ENCODE peak calls at places on chromosomes 11 and 22, in ten cellular contexts. Q, R, F, V, L, N, H, D, G and E are unnamed samples.

GRCh38 chr11:67312187-67313021 is 9.1 kb downstream of the SSH3 start:
- DNase-seq in Q (peak), R (peak), F (no peak), V (peak), L (no peak), N (peak), H (peak), D (no peak), G (no peak), E (no peak)

GRCh38 chr11:69232821-69233760 is 60.9 kb upstream of the MYEOV start:
- DNase-seq in Q (peak), R (no peak), F (no peak), V (no peak), L (no peak), N (peak), H (no peak), D (peak), G (peak), E (no peak)

GRCh38 chr11:70729949-70730348 is 331.6 kb downstream of the CTTN start:
- DNase-seq in Q (no peak), R (peak), F (no peak), V (no peak), L (no peak), N (peak), H (no peak), D (no peak), G (no peak), E (no peak)

GRCh38 chr11:7353100-7353499 is 101.4 kb downstream of the SYT9 start:
- DNase-seq in Q (no peak), R (no peak), F (no peak), V (no peak), L (no peak), N (no peak), H (no peak), D (no peak), G (no peak), E (no peak)

GRCh38 chr11:37511425-37511933 is 913.4 kb upstream of the RAG2 start:
- DNase-seq in Q (no peak), R (no peak), F (no peak), V (no peak), L (peak), N (no peak), H (no peak), D (no peak), G (no peak), E (no peak)

GRCh38 chr11:64230209-64230984 is at the start of gene DNAJC4:
- DNase-seq in Q (peak), R (peak), F (peak), V (peak), L (peak), N (peak), H (peak), D (peak), G (peak), E (peak)

GRCh38 chr22:46328797-46329196 is 6.7 kb upstream of the TRMU start:
- DNase-seq in Q (no peak), R (peak), F (no peak), V (no peak), L (no peak), N (no peak), H (no peak), D (no peak), G (no peak), E (no peak)

GRCh38 chr11:114082415-114082748 is 22.9 kb downstream of the ZBTB16 start:
- DNase-seq in Q (no peak), R (no peak), F (no peak), V (no peak), L (no peak), N (no peak), H (no peak), D (no peak), G (peak), E (no peak)

GRCh38 chr11:34988294-34989255 is 72.2 kb downstream of the PDHX start:
- DNase-seq in Q (no peak), R (no peak), F (no peak), V (no peak), L (peak), N (no peak), H (no peak), D (no peak), G (no peak), E (no peak)

GRCh38 chr11:45926001-45926401 is 3.5 kb downstream of the LARGE2 start:
- DNase-seq in Q (peak), R (peak), F (no peak), V (no peak), L (no peak), N (no peak), H (no peak), D (peak), G (peak), E (no peak)

GRCh38 chr11:65083134-65083833 is 556 bp downstream of the CDCA5 start:
- DNase-seq in Q (no peak), R (no peak), F (no peak), V (no peak), L (no peak), N (no peak), H (no peak), D (no peak), G (no peak), E (no peak)

GRCh38 chr11:6538456-6538855 is 41.4 kb downstream of the DNHD1 start:
- DNase-seq in Q (no peak), R (peak), F (no peak), V (no peak), L (no peak), N (no peak), H (no peak), D (no peak), G (no peak), E (no peak)

GRCh38 chr11:61539958-61540357 is 31.4 kb downstream of the LRRC10B start:
- DNase-seq in Q (no peak), R (no peak), F (no peak), V (no peak), L (no peak), N (no peak), H (no peak), D (no peak), G (no peak), E (no peak)

GRCh38 chr11:69816671-69817070 is 2.5 kb downstream of the FGF3 start:
- DNase-seq in Q (no peak), R (no peak), F (no peak), V (no peak), L (no peak), N (no peak), H (no peak), D (no peak), G (no peak), E (no peak)

GRCh38 chr11:65868076-65868667 is 4.4 kb downstream of the EFEMP2 start:
- DNase-seq in Q (no peak), R (peak), F (no peak), V (no peak), L (no peak), N (no peak), H (no peak), D (no peak), G (no peak), E (no peak)

GRCh38 chr11:70405679-70406395 is 7.5 kb downstream of the CTTN start:
- DNase-seq in Q (no peak), R (no peak), F (no peak), V (no peak), L (no peak), N (no peak), H (no peak), D (no peak), G (no peak), E (no peak)

GRCh38 chr11:17770048-17770652 is 35.6 kb downstream of the KCNC1 start:
- DNase-seq in Q (no peak), R (peak), F (peak), V (peak), L (no peak), N (peak), H (no peak), D (peak), G (peak), E (no peak)

GRCh38 chr11:107689317-107690202 is 22.3 kb downstream of the SLN start:
- DNase-seq in Q (peak), R (no peak), F (peak), V (no peak), L (peak), N (peak), H (peak), D (peak), G (peak), E (peak)

GRCh38 chr11:114447892-114448291 is 8.6 kb downstream of the REXO2 start:
- DNase-seq in Q (no peak), R (no peak), F (no peak), V (no peak), L (peak), N (no peak), H (no peak), D (no peak), G (no peak), E (no peak)

DNA sequence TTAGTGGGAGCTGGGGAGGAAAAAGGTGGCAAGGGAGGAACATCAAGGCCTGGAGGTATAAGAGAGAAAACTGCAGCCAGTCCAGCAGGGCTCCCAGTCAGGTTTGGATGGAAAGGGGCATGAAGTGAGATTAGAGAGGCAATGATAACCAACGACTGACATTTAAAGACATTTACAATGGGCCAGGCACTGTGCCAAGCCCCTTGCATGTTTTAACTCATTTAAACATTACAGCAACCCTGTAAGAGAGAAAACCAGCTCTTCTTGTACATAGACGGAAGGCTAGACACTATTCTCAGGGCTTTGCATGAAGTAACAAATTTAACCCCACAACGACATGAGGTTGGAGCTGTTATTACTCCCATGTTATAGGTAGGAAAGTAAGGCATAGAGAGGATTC is 32.1 kb upstream of the PAK1 start:
- DNase-seq in Q (no peak), R (no peak), F (no peak), V (no peak), L (no peak), N (no peak), H (peak), D (no peak), G (no peak), E (no peak)
- TF ChIP-seq POLR2A in Q (no peak), R (no peak), F (no peak), V (no peak), L (no peak), N (no peak), H (no peak), D (no peak), G (no peak), E (no peak)

DNA sequence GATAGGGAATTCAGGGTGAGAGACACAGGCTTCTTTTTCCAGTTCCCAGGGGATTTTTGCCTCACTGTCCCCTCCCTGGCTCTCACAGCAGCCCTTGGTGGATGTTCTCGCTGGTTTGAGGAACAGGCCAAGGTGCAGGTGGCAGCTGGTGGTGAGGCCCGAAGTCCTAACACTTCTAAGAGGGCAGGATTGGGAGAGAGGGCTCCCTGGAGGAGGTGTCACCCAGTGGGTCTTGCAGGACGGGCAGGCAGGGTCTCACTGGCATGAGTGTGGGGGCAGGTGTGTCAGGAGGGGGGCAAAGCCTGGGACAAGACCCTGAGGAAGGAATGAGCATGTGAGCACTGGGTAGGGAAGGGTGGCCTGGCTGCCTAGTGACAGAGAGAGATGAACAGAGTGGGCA is 9.2 kb downstream of the ADORA2A start:
- DNase-seq in Q (peak), R (peak), F (no peak), V (peak), L (no peak), N (no peak), H (no peak), D (no peak), G (no peak), E (peak)
- H3K27ac ChIP-seq in Q (no peak), R (peak), F (peak), V (peak), L (no peak), N (no peak), H (no peak), D (peak), G (peak), E (no peak)

DNA sequence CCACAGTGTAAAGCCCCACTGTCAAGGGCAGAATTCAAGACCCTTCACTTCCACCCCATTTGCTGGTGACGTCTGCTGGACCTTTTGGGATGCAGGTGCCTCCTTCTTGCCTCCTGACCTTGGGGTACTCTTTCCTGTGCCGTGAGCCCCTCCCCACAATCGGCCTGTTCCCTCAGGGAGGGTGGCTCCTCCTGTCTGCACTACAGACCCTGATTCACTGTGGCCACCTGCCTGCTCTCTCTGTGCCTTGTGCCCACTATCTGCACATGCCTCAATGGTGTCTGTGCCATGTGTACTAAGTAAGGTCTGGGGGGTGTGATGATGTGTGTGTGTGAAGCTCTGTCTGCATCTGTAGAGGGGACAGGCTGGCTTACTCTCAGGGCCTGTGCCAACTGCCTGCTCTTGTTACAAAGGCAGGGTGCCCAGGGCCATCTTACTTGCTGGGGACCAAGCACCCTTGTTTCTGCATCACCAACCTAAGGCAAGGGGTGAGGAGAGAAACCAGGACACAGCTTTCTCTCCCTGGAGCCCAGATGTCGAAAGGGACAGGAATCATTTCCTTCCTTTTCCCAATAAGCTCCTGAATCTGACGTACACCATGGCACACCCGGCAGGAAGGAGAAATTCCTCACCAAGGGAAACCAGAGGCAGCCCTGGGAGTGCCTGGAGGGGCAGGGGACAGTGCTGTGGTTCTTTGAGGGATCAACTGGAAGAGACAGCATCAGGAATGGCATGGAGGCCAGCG is 3.7 kb downstream of the PPM1F start:
- DNase-seq in Q (no peak), R (peak), F (no peak), V (no peak), L (no peak), N (no peak), H (no peak), D (no peak), G (no peak), E (no peak)
- TF ChIP-seq POLR2A in Q (no peak), R (no peak), F (no peak), V (no peak), L (no peak), N (no peak), H (no peak), D (no peak), G (peak), E (no peak)

GRCh38 chr22:17235861-17236260 is 16.6 kb upstream of the ADA2 start:
- DNase-seq in Q (no peak), R (peak), F (no peak), V (no peak), L (no peak), N (no peak), H (no peak), D (no peak), G (no peak), E (no peak)

GRCh38 chr22:17243524-17243923 is 24.3 kb upstream of the ADA2 start:
- DNase-seq in Q (no peak), R (peak), F (no peak), V (no peak), L (no peak), N (no peak), H (no peak), D (peak), G (no peak), E (no peak)

GRCh38 chr22:17239156-17239701 is 20.0 kb upstream of the ADA2 start:
- DNase-seq in Q (no peak), R (no peak), F (no peak), V (no peak), L (no peak), N (no peak), H (no peak), D (no peak), G (no peak), E (no peak)

GRCh38 chr22:17237031-17237668 is 17.9 kb upstream of the ADA2 start:
- DNase-seq in Q (no peak), R (no peak), F (no peak), V (no peak), L (no peak), N (no peak), H (no peak), D (no peak), G (no peak), E (no peak)

DNA sequence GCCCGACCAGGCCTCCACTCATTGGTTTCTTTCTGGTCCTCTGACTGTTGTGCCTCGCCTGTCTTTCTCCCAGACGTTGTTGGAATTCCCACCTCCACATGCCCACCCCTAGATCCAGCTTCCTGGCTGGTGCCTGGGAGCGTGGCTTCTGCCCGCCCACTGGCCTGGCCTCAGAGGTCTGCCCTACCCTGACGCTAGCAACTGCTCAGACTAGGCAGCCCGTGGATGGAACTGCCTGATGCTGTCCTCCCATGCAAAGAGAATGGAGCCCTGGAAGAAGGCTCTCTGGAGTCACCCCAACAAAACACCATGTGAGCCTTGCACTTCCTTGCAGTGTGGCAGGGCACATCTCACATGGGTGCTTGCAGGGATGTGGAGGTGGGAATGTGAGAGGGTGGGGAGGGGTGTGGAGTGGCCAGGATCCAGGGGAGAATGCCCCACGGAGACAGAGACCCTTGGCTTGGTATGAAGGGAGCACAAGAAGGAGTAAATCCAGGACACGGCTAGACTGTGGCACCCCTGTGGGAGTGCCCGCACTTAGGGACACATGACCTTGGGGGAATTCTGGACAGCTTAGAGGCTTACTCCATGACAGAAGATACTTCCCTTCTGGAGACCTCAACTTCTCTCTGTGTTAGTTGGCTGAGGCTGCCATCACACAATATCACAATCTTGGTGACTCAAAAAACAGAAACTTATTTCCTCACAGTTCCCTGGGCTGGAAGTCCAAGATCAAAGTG is 22.5 kb upstream of the ADA2 start:
- DNase-seq in Q (no peak), R (peak), F (no peak), V (no peak), L (no peak), N (no peak), H (no peak), D (peak), G (no peak), E (no peak)
- H3K27ac ChIP-seq in Q (no peak), R (peak), F (no peak), V (no peak), L (no peak), N (no peak), H (no peak), D (peak), G (no peak), E (peak)

GRCh38 chr11:116827461-116827860 is 2.2 kb upstream of the APOC3 start:
- DNase-seq in Q (no peak), R (no peak), F (no peak), V (no peak), L (no peak), N (no peak), H (no peak), D (no peak), G (no peak), E (no peak)

GRCh38 chr11:116826751-116827431 is 2.8 kb upstream of the APOC3 start:
- DNase-seq in Q (no peak), R (no peak), F (peak), V (peak), L (no peak), N (no peak), H (no peak), D (no peak), G (no peak), E (no peak)

GRCh38 chr11:116829525-116830183 is at the start of gene APOC3:
- DNase-seq in Q (no peak), R (no peak), F (peak), V (peak), L (peak), N (no peak), H (no peak), D (no peak), G (no peak), E (no peak)

GRCh38 chr11:116830184-116830912 is 641 bp downstream of the APOC3 start:
- DNase-seq in Q (no peak), R (peak), F (no peak), V (no peak), L (no peak), N (no peak), H (no peak), D (no peak), G (no peak), E (no peak)

GRCh38 chr11:116828632-116829524 is 829 bp upstream of the APOC3 start:
- DNase-seq in Q (no peak), R (no peak), F (peak), V (peak), L (no peak), N (no peak), H (no peak), D (no peak), G (no peak), E (no peak)
- TF ChIP-seq POLR2A in Q (no peak), R (no peak), F (peak), V (peak), L (no peak), N (no peak), H (no peak), D (no peak), G (no peak), E (no peak)

DNA sequence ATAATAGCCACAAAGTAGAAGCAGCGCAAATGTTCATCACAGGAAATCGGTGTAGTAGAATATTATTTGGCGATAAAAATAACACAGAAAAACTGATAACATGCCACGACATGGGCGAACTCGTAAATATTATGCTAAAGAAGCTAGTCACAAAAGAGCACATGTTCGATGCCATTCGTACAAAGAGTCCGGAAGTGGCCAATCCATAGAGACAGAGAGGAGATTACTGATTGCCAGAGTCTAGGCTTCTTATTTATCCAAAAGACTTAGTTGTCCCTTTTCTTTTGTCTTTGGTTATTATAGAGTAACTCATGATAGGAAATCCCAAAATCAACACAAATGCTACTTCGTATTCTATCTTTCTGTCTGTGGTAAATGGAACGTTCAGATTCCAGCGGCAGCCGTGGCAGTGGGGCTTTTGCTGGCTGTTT is 56.5 kb downstream of the MED15 start:
- DNase-seq in Q (no peak), R (no peak), F (no peak), V (no peak), L (no peak), N (no peak), H (no peak), D (no peak), G (no peak), E (no peak)
- H3K27ac ChIP-seq in Q (no peak), R (peak), F (no peak), V (no peak), L (no peak), N (no peak), H (no peak), D (peak), G (no peak), E (peak)